ENCODE peak calls at places on chromosomes 13 and 19, in five cellular contexts. E is H9, D is IMR-90, R is trophoblast cell, J is mesendoderm. C is an unnamed sample.

GRCh38 chr19:34066007-34066656 is 106.2 kb upstream of the LSM14A start:
- DNase-seq in E (no peak), J (no peak), D (no peak), R (no peak), C (no peak)

GRCh38 chr19:3664879-3665642 is 35.2 kb downstream of the PIP5K1C start:
- DNase-seq in D (no peak), E (no peak), R (no peak), J (no peak), C (no peak)

GRCh38 chr13:23175920-23176319 is 4.9 kb upstream of the SGCG start:
- DNase-seq in D (peak; percentile 11), R (no peak), J (no peak), E (no peak), C (no peak)

GRCh38 chr13:60143775-60144174 is 20.0 kb downstream of the DIAPH3 start:
- DNase-seq in J (peak; percentile 36), R (no peak), E (no peak), D (no peak), C (no peak)

GRCh38 chr13:44844786-44845185 is 144.5 kb downstream of the NUFIP1 start:
- DNase-seq in E (no peak), R (no peak), D (no peak), J (no peak), C (no peak)

GRCh38 chr19:3409346-3410064 is 43.1 kb downstream of the NFIC start:
- DNase-seq in R (peak; percentile 26), E (no peak), D (no peak), J (no peak), C (no peak)

GRCh38 chr13:52787212-52787611 is 47.6 kb upstream of the CNMD start:
- DNase-seq in J (no peak), R (no peak), E (no peak), D (no peak), C (no peak)

GRCh38 chr13:26786651-26787295 is 26.2 kb upstream of the GPR12 start:
- DNase-seq in R (no peak), D (no peak), J (no peak), E (no peak), C (no peak)

GRCh38 chr19:55042344-55042678 is 4.2 kb upstream of the GP6 start:
- DNase-seq in J (no peak), D (no peak), E (no peak), R (no peak), C (no peak)

GRCh38 chr19:7596191-7596937 is 701 bp downstream of the CAMSAP3 start:
- DNase-seq in D (no peak), R (no peak), J (no peak), E (no peak), C (no peak)

GRCh38 chr19:33862991-33863390 is 66.3 kb downstream of the KCTD15 start:
- DNase-seq in D (no peak), E (no peak), J (no peak), R (no peak), C (no peak)

GRCh38 chr19:29629836-29630534 is 23.9 kb downstream of the POP4 start:
- DNase-seq in J (no peak), R (peak; percentile 86), E (no peak), D (no peak), C (no peak)

GRCh38 chr13:99316657-99317244 is 9.6 kb upstream of the GPR183 start:
- DNase-seq in D (no peak), R (no peak), E (no peak), J (no peak), C (peak; percentile 29)

GRCh38 chr13:64278493-64278892 is 2862.8 kb upstream of the PCDH20 start:
- DNase-seq in R (peak; percentile 7), J (no peak), E (no peak), D (peak; percentile 78), C (peak; percentile 22)

GRCh38 chr13:31967155-31967554 is 64.4 kb upstream of the FRY start:
- DNase-seq in J (no peak), D (no peak), R (peak; percentile 30), E (no peak), C (no peak)

GRCh38 chr19:15429825-15430467 is 11.2 kb upstream of the AKAP8L start:
- DNase-seq in R (no peak), E (no peak), D (no peak), J (no peak), C (no peak)

GRCh38 chr13:96762876-96763275 is 231.4 kb downstream of the OXGR1 start:
- DNase-seq in R (peak; percentile 6), D (no peak), E (no peak), J (no peak), C (peak; percentile 25)

GRCh38 chr13:112880976-112881540 is 88.0 kb upstream of the MCF2L start:
- DNase-seq in R (no peak), E (no peak), J (no peak), D (no peak), C (no peak)

GRCh38 chr19:42091300-42092266 is 15.6 kb downstream of the ZNF574 start:
- DNase-seq in D (peak; percentile 64), J (no peak), R (no peak), E (no peak), C (no peak)

GRCh38 chr19:12833418-12833746 is 997 bp downstream of the RTBDN start:
- DNase-seq in E (no peak), D (no peak), R (no peak), J (no peak), C (no peak)

GRCh38 chr13:98495627-98496238 is 81.2 kb downstream of the STK24 start:
- DNase-seq in J (no peak), E (no peak), D (no peak), R (no peak), C (no peak)

GRCh38 chr13:26679945-26680516 is 80.6 kb downstream of the GPR12 start:
- DNase-seq in D (peak; percentile 54), J (peak; percentile 77), E (peak; percentile 58), R (no peak), C (peak; percentile 38)

GRCh38 chr13:95367309-95367843 is 66.1 kb upstream of the ABCC4 start:
- DNase-seq in J (no peak), D (no peak), R (no peak), E (no peak), C (no peak)

GRCh38 chr13:101289764-101290163 is 126.5 kb downstream of the NALCN start:
- DNase-seq in J (peak; percentile 85), D (peak; percentile 75), R (peak; percentile 39), E (peak; percentile 75), C (peak; percentile 63)

GRCh38 chr13:77833331-77833863 is 85.2 kb downstream of the EDNRB start:
- DNase-seq in E (no peak), D (peak; percentile 88), J (no peak), R (peak; percentile 52), C (peak; percentile 90)

GRCh38 chr19:54136086-54136863 is 1.3 kb upstream of the CNOT3 start:
- DNase-seq in E (no peak), J (peak; percentile 54), D (peak; percentile 16), R (peak; percentile 63), C (no peak)

GRCh38 chr19:46946090-46946489 is 73.5 kb upstream of the NPAS1 start:
- DNase-seq in D (no peak), J (no peak), R (no peak), E (no peak), C (no peak)

GRCh38 chr13:111614613-111615012 is 294.2 kb downstream of the TEX29 start:
- DNase-seq in D (no peak), R (no peak), E (no peak), J (no peak), C (no peak)

DNA sequence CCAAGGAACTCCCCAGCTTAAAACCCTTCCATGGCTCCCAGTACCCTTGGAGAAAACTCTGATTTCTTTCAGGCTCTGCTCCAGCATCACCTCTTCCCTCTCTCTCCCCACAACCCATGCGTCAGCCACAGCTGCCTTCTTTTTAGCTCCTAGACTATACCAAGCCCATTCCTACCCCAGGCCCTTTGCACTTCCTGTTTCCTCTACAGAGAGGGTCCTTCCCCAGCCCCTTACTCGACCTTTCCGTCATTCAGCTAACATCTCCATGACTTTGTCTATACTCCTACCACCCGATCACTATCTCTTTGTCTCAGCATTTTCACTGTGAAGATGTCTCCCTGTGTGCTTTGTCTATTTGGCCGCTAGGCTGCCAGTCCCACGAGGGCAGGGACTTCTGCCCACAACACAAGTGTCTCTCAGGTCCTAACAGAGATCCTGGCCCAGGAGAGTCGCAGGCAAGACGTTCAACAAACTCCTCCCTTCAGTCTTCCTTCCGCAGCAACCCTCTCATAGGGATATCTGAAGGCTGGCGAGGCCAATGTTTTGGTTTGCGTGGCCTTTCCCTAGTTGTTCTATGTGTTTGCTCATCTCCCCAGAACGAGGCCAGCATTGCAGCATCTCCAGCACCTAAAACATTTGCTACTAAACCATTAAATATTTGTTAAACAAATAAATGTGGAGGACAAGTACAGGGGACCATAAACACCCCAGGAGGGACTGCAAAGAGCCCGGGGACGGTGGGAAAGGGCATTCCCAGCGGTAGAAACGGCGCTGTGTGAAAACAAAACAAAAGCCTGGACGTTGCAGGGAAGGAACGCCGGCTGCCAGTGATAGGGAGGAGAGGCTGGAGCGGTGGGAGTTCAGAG is 816 bp downstream of the CCNP start:
- DNase-seq in E (no peak), D (peak; percentile 37), R (no peak), J (no peak), C (no peak)
- H4K8ac ChIP-seq in E (no peak overlapping the region), D (peak overlapping the region; percentile 63), R (no peak overlapping the region), J (no peak overlapping the region), C (no peak overlapping the region)

DNA sequence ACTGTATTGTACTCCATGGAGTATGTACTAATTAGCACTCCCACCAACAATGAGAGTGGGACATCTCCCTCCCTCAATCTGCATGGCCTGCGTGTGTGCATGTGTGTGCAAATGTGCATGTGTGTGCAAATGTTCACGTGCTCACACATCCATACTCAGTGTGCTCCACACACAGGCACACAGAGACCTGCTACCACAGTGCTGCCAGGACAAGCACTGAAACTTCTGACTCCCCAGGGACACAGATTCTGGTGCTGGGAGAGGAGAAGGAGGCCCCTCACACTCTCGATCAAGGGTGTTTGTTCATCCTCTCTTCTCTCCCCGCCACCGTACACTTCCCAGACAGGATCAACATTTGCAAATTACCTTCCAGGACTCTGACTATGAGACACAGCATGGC is 37.8 kb upstream of the ZNF507 start:
- DNase-seq in E (no peak), D (no peak), J (no peak), R (no peak), C (no peak)
- H3K4ac ChIP-seq in E (no peak overlapping the region), D (no peak overlapping the region), J (no peak overlapping the region), R (no peak overlapping the region), C (no peak overlapping the region)

DNA sequence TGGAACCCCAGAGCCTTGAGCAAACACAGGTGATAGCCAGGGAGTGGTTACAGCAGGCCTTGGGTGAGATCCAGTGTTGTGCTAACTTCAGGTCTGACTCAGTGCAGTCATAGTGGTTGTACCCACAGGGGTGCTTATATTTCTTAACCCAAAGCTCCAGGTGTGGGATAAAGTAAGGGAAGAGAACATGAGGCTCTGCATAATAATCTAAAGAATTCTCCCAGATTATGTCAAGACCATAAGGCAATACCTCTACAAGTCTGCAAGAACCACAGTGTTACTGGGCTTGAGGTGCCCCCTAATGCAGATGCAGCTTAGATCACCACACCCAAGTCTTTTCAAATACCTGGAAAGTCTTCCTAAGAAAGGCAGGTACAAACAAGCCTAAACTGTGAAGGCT is 485.4 kb downstream of the RFC3 start:
- DNase-seq in E (no peak), R (no peak), J (no peak), D (no peak), C (no peak)
- H3K9ac ChIP-seq in E (no peak overlapping the region), R (no peak overlapping the region), J (no peak overlapping the region), D (no peak overlapping the region), C (no peak overlapping the region)

GRCh38 chr19:2210206-2210605 is 25.9 kb downstream of the PLEKHJ1 start:
- DNase-seq in E (no peak), D (no peak), J (no peak), R (peak; percentile 12), C (no peak)

GRCh38 chr19:2209408-2209807 is 26.7 kb downstream of the PLEKHJ1 start:
- DNase-seq in R (no peak), E (no peak), J (no peak), D (no peak), C (no peak)

GRCh38 chr19:2208975-2209374 is 27.2 kb downstream of the PLEKHJ1 start:
- DNase-seq in D (no peak), J (no peak), R (no peak), E (no peak), C (no peak)

GRCh38 chr19:2207991-2208860 is 27.9 kb downstream of the PLEKHJ1 start:
- DNase-seq in E (peak; percentile 74), J (peak; percentile 62), D (peak; percentile 57), R (peak; percentile 3), C (peak; percentile 91)

GRCh38 chr19:2207008-2207407 is 29.1 kb downstream of the PLEKHJ1 start:
- DNase-seq in D (no peak), E (no peak), R (no peak), J (no peak), C (no peak)
- H4K8ac ChIP-seq in D (no peak overlapping the region), E (no peak overlapping the region), R (no peak overlapping the region), J (no peak overlapping the region), C (no peak overlapping the region)

C was measured in mesenchymal stem cell.